ENCODE peak calls at places on chromosomes 6 and 20, in seven cellular contexts. A, Y, F, T, M, P and J are unnamed samples.

GRCh38 chr6:156618600-156619205 is 158.5 kb upstream of the ARID1B start:
- DNase-seq in A (no peak), Y (no peak), F (no peak), T (no peak), M (no peak), P (peak), J (no peak)

GRCh38 chr6:8070718-8071117 is 6.5 kb upstream of the BLOC1S5 start:
- DNase-seq in A (no peak), Y (no peak), F (no peak), T (no peak), M (no peak), P (no peak), J (no peak)

GRCh38 chr6:37585937-37586336 is 86.2 kb upstream of the CCDC167 start:
- DNase-seq in A (no peak), Y (no peak), F (no peak), T (no peak), M (no peak), P (no peak), J (no peak)

GRCh38 chr6:31190488-31190887 is 20.0 kb upstream of the POU5F1 start:
- DNase-seq in A (no peak), Y (no peak), F (no peak), T (no peak), M (no peak), P (no peak), J (no peak)

GRCh38 chr6:130725551-130725950 is 101.7 kb upstream of the SMLR1 start:
- DNase-seq in A (no peak), Y (no peak), F (no peak), T (no peak), M (no peak), P (no peak), J (peak)

GRCh38 chr20:50191566-50192363 is 1.1 kb downstream of the CEBPB start:
- DNase-seq in A (peak), Y (peak), F (peak), T (no peak), M (peak), P (peak), J (peak)

GRCh38 chr6:27902335-27903314 is 9.6 kb downstream of the OR2B2 start:
- DNase-seq in A (peak), Y (peak), F (peak), T (peak), M (peak), P (peak), J (peak)

GRCh38 chr6:5086294-5086890 is 1.3 kb downstream of the PPP1R3G start:
- DNase-seq in A (no peak), Y (no peak), F (no peak), T (no peak), M (no peak), P (peak), J (no peak)

GRCh38 chr20:41359541-41360011 is 7.0 kb downstream of the EMILIN3 start:
- DNase-seq in A (no peak), Y (no peak), F (no peak), T (no peak), M (no peak), P (no peak), J (no peak)

GRCh38 chr20:45036044-45036755 is 64.7 kb downstream of the KCNS1 start:
- DNase-seq in A (peak), Y (no peak), F (no peak), T (no peak), M (peak), P (no peak), J (peak)

GRCh38 chr20:17885544-17885943 is 83.0 kb downstream of the SNX5 start:
- DNase-seq in A (no peak), Y (no peak), F (no peak), T (no peak), M (no peak), P (no peak), J (no peak)

GRCh38 chr6:1007159-1007558 is 304.7 kb upstream of the FOXQ1 start:
- DNase-seq in A (no peak), Y (no peak), F (no peak), T (no peak), M (no peak), P (no peak), J (no peak)

GRCh38 chr6:35637911-35638310 is 50.8 kb downstream of the FKBP5 start:
- DNase-seq in A (no peak), Y (no peak), F (no peak), T (no peak), M (no peak), P (no peak), J (no peak)

GRCh38 chr6:33886673-33887144 is 82.9 kb upstream of the MLN start:
- DNase-seq in A (no peak), Y (no peak), F (peak), T (peak), M (peak), P (no peak), J (no peak)

GRCh38 chr6:11364971-11365397 is 132.5 kb upstream of the NEDD9 start:
- DNase-seq in A (no peak), Y (peak), F (no peak), T (no peak), M (no peak), P (no peak), J (no peak)

GRCh38 chr20:47024461-47024937 is 129.9 kb downstream of the EYA2 start:
- DNase-seq in A (no peak), Y (no peak), F (no peak), T (peak), M (no peak), P (no peak), J (no peak)

GRCh38 chr6:17311595-17312311 is 30.6 kb downstream of the RBM24 start:
- DNase-seq in A (no peak), Y (no peak), F (peak), T (no peak), M (no peak), P (peak), J (no peak)

GRCh38 chr6:151445482-151445881 is 6.4 kb downstream of the RMND1 start:
- DNase-seq in A (no peak), Y (no peak), F (no peak), T (peak), M (no peak), P (no peak), J (no peak)

GRCh38 chr6:45473121-45473967 is 95.6 kb upstream of the SUPT3H start:
- DNase-seq in A (no peak), Y (peak), F (no peak), T (no peak), M (no peak), P (no peak), J (no peak)

GRCh38 chr6:163288915-163289314 is 125.6 kb upstream of the QKI start:
- DNase-seq in A (no peak), Y (no peak), F (no peak), T (no peak), M (no peak), P (no peak), J (no peak)

GRCh38 chr6:89826029-89826528 is 3.6 kb upstream of the CASP8AP2 start:
- DNase-seq in A (no peak), Y (no peak), F (no peak), T (no peak), M (no peak), P (no peak), J (no peak)

GRCh38 chr20:2693286-2693995 is 861 bp downstream of the EBF4 start:
- DNase-seq in A (no peak), Y (no peak), F (peak), T (no peak), M (peak), P (peak), J (no peak)

GRCh38 chr6:161101517-161101916 is 109.9 kb downstream of the MAP3K4 start:
- DNase-seq in A (no peak), Y (no peak), F (no peak), T (no peak), M (no peak), P (peak), J (no peak)

GRCh38 chr6:63660737-63661136 is 25.1 kb downstream of the PHF3 start:
- DNase-seq in A (no peak), Y (no peak), F (no peak), T (no peak), M (no peak), P (peak), J (no peak)

GRCh38 chr6:27287751-27288135 is 24.3 kb downstream of the POM121L2 start:
- DNase-seq in A (no peak), Y (no peak), F (no peak), T (no peak), M (no peak), P (no peak), J (no peak)

GRCh38 chr6:125818225-125818657 is 27.5 kb downstream of the NCOA7 start:
- DNase-seq in A (no peak), Y (no peak), F (no peak), T (no peak), M (no peak), P (no peak), J (no peak)

GRCh38 chr6:33771342-33772113 is 17.4 kb downstream of the LEMD2 start:
- DNase-seq in A (peak), Y (peak), F (peak), T (peak), M (peak), P (peak), J (peak)

GRCh38 chr20:58665606-58666005 is 14.5 kb downstream of the STX16 start:
- DNase-seq in A (no peak), Y (no peak), F (peak), T (no peak), M (no peak), P (no peak), J (no peak)

GRCh38 chr6:87257565-87257964 is 64.8 kb upstream of the SMIM8 start:
- DNase-seq in A (no peak), Y (no peak), F (no peak), T (no peak), M (no peak), P (no peak), J (no peak)

GRCh38 chr6:64330694-64331309 is 695.2 kb downstream of the PHF3 start:
- DNase-seq in A (no peak), Y (peak), F (peak), T (no peak), M (no peak), P (peak), J (peak)

GRCh38 chr20:43066061-43066575 is 123.6 kb downstream of the PTPRT start:
- DNase-seq in A (no peak), Y (no peak), F (no peak), T (no peak), M (no peak), P (no peak), J (no peak)

GRCh38 chr6:112760831-112761230 is 413.7 kb downstream of the RFPL4B start:
- DNase-seq in A (no peak), Y (no peak), F (no peak), T (no peak), M (no peak), P (no peak), J (no peak)

GRCh38 chr20:62276448-62276847 is 26.3 kb upstream of the ADRM1 start:
- DNase-seq in A (no peak), Y (no peak), F (peak), T (no peak), M (no peak), P (no peak), J (no peak)

GRCh38 chr20:6611911-6612614 is 155.4 kb upstream of the BMP2 start:
- DNase-seq in A (no peak), Y (peak), F (no peak), T (no peak), M (no peak), P (no peak), J (no peak)

GRCh38 chr6:38640216-38640909 is 634 bp upstream of the BTBD9 start:
- DNase-seq in A (no peak), Y (no peak), F (no peak), T (no peak), M (no peak), P (no peak), J (peak)

GRCh38 chr20:34880095-34880680 is 3.8 kb downstream of the ACSS2 start:
- DNase-seq in A (no peak), Y (no peak), F (no peak), T (no peak), M (no peak), P (no peak), J (no peak)

GRCh38 chr20:19628570-19629134 is 129.4 kb upstream of the RIN2 start:
- DNase-seq in A (peak), Y (peak), F (no peak), T (peak), M (no peak), P (peak), J (peak)

GRCh38 chr20:53322651-53323050 is 271.0 kb downstream of the ZNF217 start:
- DNase-seq in A (peak), Y (no peak), F (no peak), T (no peak), M (no peak), P (no peak), J (no peak)

GRCh38 chr20:59365611-59366284 is 65.3 kb downstream of the EDN3 start:
- DNase-seq in A (no peak), Y (no peak), F (no peak), T (no peak), M (no peak), P (peak), J (no peak)